ENCODE peak calls at places on chromosomes 1 and 21, in five cellular contexts. K is K562; Y is brain microvascular endothelial cell; E is heart right ventricle; L is CD4-positive, alpha-beta T cell. T is an unnamed sample.

GRCh38 chr1:3419415-3420204 is 34.9 kb upstream of the ARHGEF16 start:
- DNase-seq in E (no peak), Y (no peak), K (no peak), L (no peak), T (no peak)

GRCh38 chr1:112263464-112263863 is 132.6 kb upstream of the CTTNBP2NL start:
- DNase-seq in Y (peak), K (no peak), E (no peak), L (no peak), T (no peak)

GRCh38 chr1:216936779-216937178 is 213.6 kb upstream of the ESRRG start:
- DNase-seq in L (no peak), Y (no peak), K (no peak), E (no peak), T (no peak)

GRCh38 chr1:169312084-169312954 is 55.3 kb downstream of the NME7 start:
- DNase-seq in Y (peak), E (no peak), L (no peak), K (peak), T (no peak)

GRCh38 chr1:21811875-21812305 is at the start of gene LDLRAD2:
- DNase-seq in E (no peak), Y (no peak), K (no peak), L (no peak), T (peak)

GRCh38 chr1:213982515-213982813 is 5.3 kb upstream of the PROX1 start:
- DNase-seq in E (no peak), K (no peak), L (no peak), Y (no peak), T (no peak)

GRCh38 chr1:4659247-4659646 is 4.8 kb downstream of the AJAP1 start:
- DNase-seq in E (no peak), K (no peak), L (no peak), Y (no peak), T (no peak)

GRCh38 chr1:42152119-42152518 is 1.1 kb upstream of the GUCA2B start:
- DNase-seq in Y (no peak), K (no peak), L (no peak), E (peak), T (no peak)

GRCh38 chr1:205852969-205853368 is 3.0 kb upstream of the PM20D1 start:
- DNase-seq in Y (no peak), E (no peak), L (no peak), K (no peak), T (no peak)

GRCh38 chr1:119308130-119308529 is 60.5 kb upstream of the HAO2 start:
- DNase-seq in L (no peak), Y (no peak), K (no peak), E (no peak), T (no peak)

GRCh38 chr21:45454081-45454923 is 49.3 kb downstream of the COL18A1 start:
- DNase-seq in E (no peak), Y (no peak), K (no peak), L (no peak), T (no peak)

GRCh38 chr1:77031101-77031662 is 163.9 kb downstream of the ST6GALNAC5 start:
- DNase-seq in E (no peak), Y (peak), L (no peak), K (no peak), T (no peak)

GRCh38 chr1:245290836-245291235 is 136.1 kb downstream of the KIF26B start:
- DNase-seq in Y (no peak), E (no peak), L (no peak), K (no peak), T (no peak)

GRCh38 chr1:208089971-208090755 is 154.0 kb downstream of the PLXNA2 start:
- DNase-seq in E (peak), K (no peak), Y (no peak), L (no peak), T (no peak)

GRCh38 chr1:205527931-205528330 is 23.5 kb downstream of the CDK18 start:
- DNase-seq in E (no peak), Y (no peak), L (no peak), K (no peak), T (no peak)

GRCh38 chr1:175221548-175222175 is 29.1 kb upstream of the KIAA0040 start:
- DNase-seq in E (peak), K (peak), Y (no peak), L (no peak), T (no peak)

GRCh38 chr1:71434240-71434639 is 353.4 kb upstream of the ZRANB2 start:
- DNase-seq in E (no peak), L (no peak), Y (no peak), K (no peak), T (no peak)

GRCh38 chr1:174815036-174815435 is 184.7 kb upstream of the CACYBP start:
- DNase-seq in E (no peak), K (peak), L (no peak), Y (peak), T (peak)

GRCh38 chr1:110339427-110340206 is 440 bp downstream of the RBM15 start:
- DNase-seq in E (peak), L (no peak), Y (peak), K (peak), T (peak)

GRCh38 chr1:204072951-204073836 is at the start of gene SOX13:
- DNase-seq in Y (peak), K (peak), E (peak), L (no peak), T (peak)

GRCh38 chr1:160206421-160207117 is 1.4 kb downstream of the PEA15 start:
- DNase-seq in Y (peak), K (peak), E (no peak), L (no peak), T (peak)

GRCh38 chr1:109198745-109199144 is 15.0 kb upstream of the SARS1 start:
- DNase-seq in K (no peak), Y (peak), E (no peak), L (no peak), T (no peak)

DNA sequence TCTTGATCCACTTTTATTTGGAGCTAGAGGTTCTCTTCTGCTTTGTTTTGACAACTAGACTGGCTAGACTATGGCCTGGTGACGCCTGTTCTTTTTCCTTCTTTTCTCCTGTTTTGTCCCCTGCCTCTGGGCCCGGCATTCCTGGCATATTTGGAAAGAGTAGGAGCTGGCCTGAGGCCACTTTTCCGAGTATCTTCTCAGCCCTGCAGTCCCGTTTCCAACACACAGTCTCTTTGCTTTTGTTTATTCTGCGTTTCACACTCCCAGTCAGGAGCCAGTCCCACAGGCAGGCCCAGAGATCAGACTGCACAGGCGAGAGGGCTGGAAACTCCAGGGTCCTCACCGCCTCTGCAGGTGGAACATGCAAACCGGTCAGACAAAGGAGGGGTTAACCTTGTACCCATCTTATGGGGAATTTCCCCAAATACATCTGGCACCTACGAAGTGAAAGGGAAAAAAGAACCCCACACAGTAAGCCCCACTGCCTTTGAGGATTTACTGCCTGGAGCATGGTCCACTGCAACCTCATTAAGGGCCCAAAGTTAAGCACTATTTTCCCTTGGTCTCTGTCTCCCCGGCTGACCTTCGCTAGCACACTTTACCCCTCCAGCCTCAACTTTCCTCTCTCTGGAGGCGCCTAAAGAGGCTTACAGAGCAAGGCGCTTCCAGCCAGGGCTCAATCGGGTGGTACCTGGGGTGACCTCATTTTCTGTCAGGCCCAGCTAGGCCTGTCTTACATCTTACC is 141.1 kb downstream of the TOMM20 start:
- DNase-seq in L (no peak), E (peak), Y (peak), K (no peak), T (peak)
- TF ChIP-seq CTCF in L (no peak), E (no peak), Y (no peak), K (no peak), T (no peak)

DNA sequence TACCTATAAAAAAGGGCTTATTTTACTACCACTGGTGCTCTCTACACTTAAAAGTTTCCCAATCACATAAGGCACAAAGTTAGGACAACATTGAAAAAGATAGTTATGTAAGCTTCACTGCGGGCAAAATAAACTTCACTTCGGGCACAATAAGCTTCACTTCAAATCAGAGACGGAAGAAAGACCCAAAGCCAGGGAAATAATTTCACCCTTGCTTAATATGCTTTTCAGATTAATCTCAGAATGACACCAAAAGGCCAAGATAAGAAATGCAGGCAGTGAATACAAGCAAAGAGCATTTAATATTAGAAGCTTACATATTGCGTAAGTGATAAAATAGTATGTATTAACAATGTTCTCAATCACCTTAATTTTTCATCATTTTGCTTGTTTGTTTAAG is 444.2 kb downstream of the SETD4 start:
- DNase-seq in E (no peak), L (no peak), Y (peak), K (no peak), T (no peak)
- TF ChIP-seq CTCF in E (peak), L (peak), Y (peak), K (no peak), T (peak)

GRCh38 chr1:44327679-44328491 is 27.2 kb downstream of the ERI3 start:
- DNase-seq in K (peak), E (peak), L (no peak), Y (peak), T (no peak)
- TF ChIP-seq CTCF in K (no peak), E (no peak), L (no peak), Y (no peak), T (no peak)

GRCh38 chr21:37757631-37758376 is 158.5 kb downstream of the KCNJ6 start:
- DNase-seq in E (no peak), L (no peak), Y (no peak), K (no peak), T (no peak)

GRCh38 chr21:37759777-37760176 is 156.5 kb downstream of the KCNJ6 start:
- DNase-seq in E (no peak), Y (no peak), L (no peak), K (no peak), T (no peak)

GRCh38 chr21:37763298-37763697 is 153.0 kb downstream of the KCNJ6 start:
- DNase-seq in E (no peak), K (no peak), Y (no peak), L (no peak), T (no peak)

GRCh38 chr21:37762606-37763005 is 153.7 kb downstream of the KCNJ6 start:
- DNase-seq in E (no peak), L (no peak), K (no peak), Y (no peak), T (no peak)

GRCh38 chr21:37758997-37759396 is 157.3 kb downstream of the KCNJ6 start:
- DNase-seq in K (peak), E (no peak), L (no peak), Y (peak), T (peak)
- TF ChIP-seq CTCF in K (peak), E (peak), L (no peak), Y (peak), T (peak)

GRCh38 chr1:161735837-161736236 is 13.7 kb upstream of the DUSP12 start:
- DNase-seq in Y (no peak), L (no peak), E (no peak), K (no peak), T (no peak)

GRCh38 chr1:161730050-161730564 is 8.8 kb downstream of the FCRLB start:
- DNase-seq in Y (peak), E (no peak), K (peak), L (no peak), T (peak)

GRCh38 chr1:161733526-161733925 is 12.2 kb downstream of the FCRLB start:
- DNase-seq in K (no peak), Y (peak), E (no peak), L (no peak), T (no peak)

GRCh38 chr1:161731241-161731640 is 9.9 kb downstream of the FCRLB start:
- DNase-seq in K (no peak), E (no peak), Y (no peak), L (no peak), T (no peak)

GRCh38 chr1:161732319-161732718 is 11.0 kb downstream of the FCRLB start:
- DNase-seq in K (no peak), E (no peak), L (no peak), Y (no peak), T (no peak)
- TF ChIP-seq CTCF in K (no peak), E (no peak), L (no peak), Y (no peak), T (no peak)

DNA sequence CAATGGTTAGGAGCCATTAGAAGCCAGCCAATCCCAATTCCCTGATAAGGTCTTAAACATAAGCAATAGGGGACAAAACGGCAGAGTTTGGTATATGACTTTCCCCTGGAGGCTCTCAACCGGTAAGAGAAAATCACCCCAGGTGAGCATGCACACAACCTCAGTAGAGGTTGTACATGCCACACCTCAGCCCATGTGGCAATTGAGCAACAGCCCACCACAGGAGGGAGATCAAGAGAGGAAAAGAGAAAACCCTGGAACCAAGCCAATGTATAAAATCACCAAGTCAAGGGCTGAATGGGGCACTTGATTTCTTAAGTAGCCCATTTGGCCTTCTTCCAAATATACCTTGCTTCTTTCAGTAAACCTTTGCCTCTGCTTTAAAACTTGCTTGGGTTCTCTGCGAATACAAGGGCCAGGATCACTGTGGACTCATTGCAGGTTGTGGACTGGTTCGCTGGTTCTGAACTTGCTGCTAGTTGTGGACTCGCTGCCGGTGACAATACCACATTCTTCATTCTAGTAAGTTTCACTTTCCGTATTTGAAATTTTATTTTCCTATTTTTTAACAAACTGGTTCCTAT is 1813.9 kb downstream of the PLA2G4A start:
- DNase-seq in E (no peak), L (no peak), Y (no peak), K (no peak), T (no peak)
- TF ChIP-seq CTCF in E (no peak), L (no peak), Y (no peak), K (no peak), T (no peak)

GRCh38 chr1:32817159-32817814 is at the start of the genes S100PBP and YARS1:
- DNase-seq in L (peak), Y (peak), K (peak), E (peak), T (peak)
- TF ChIP-seq CTCF in L (no peak), Y (no peak), K (peak), E (no peak), T (peak)

DNA sequence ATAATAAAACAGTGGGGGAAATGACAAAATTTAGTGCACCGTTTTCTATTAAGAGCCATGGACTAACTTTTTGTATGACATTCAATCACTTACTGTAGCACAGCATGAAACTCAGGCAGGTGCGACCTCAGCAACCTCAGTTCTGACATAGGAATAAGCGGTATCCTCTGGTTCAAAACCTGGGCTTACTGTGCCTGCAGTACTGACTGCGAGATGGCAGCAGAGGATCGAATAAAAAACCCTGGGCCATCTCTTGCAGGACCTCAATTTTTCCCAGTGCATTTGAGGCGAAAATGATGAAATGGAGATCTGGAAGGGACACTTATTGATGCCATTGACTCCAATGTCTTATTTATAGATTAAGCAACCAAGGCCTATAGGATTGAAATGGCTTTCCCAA is 214.7 kb downstream of the ADGRL2 start:
- DNase-seq in L (no peak), E (no peak), K (no peak), Y (no peak), T (no peak)
- TF ChIP-seq CTCF in L (no peak), E (no peak), K (no peak), Y (no peak), T (no peak)